ENCODE peak calls at places on chromosomes 7 and 10, in seven cellular contexts. L is cardiac muscle cell; J is sigmoid colon; T is brain microvascular endothelial cell; C is foreskin fibroblast; V is CD8-positive, alpha-beta T cell; H is neural crest cell. D is an unnamed sample.

GRCh38 chr7:114627231-114627630 is 212.6 kb downstream of the FOXP2 start:
- DNase-seq in C (no peak), T (no peak), L (no peak), J (no peak), H (no peak), V (no peak), D (no peak)

GRCh38 chr7:45869426-45869825 is 3.5 kb downstream of the CCDC201 start:
- DNase-seq in T (no peak), H (no peak), L (no peak), V (no peak), J (no peak), C (no peak), D (no peak)

GRCh38 chr10:14386202-14386593 is 55.5 kb upstream of the FRMD4A start:
- DNase-seq in J (no peak), T (peak; percentile 96), L (no peak), V (no peak), H (no peak), C (peak; percentile 85), D (peak; percentile 72)

GRCh38 chr10:86888585-86889381 is 68.6 kb downstream of the MMRN2 start:
- DNase-seq in V (no peak), L (peak; percentile 56), H (no peak), C (peak; percentile 55), J (no peak), T (peak; percentile 25), D (peak; percentile 13)

GRCh38 chr7:20114463-20114862 is 102.7 kb downstream of the MACC1 start:
- DNase-seq in J (no peak), H (no peak), L (no peak), C (no peak), T (peak; percentile 10), V (no peak), D (no peak)

GRCh38 chr7:32587431-32587948 is 92.2 kb downstream of the AVL9 start:
- DNase-seq in H (no peak), T (peak; percentile 90), V (no peak), C (peak; percentile 68), J (no peak), L (peak; percentile 23), D (peak; percentile 58)

GRCh38 chr7:16891874-16892620 is 10.3 kb upstream of the AGR3 start:
- DNase-seq in V (no peak), J (no peak), T (no peak), L (no peak), H (no peak), C (no peak), D (no peak)

GRCh38 chr10:91043173-91043910 is 122.5 kb upstream of the ANKRD1 start:
- DNase-seq in V (no peak), J (no peak), T (peak; percentile 40), L (peak; percentile 59), H (no peak), C (no peak), D (peak; percentile 57)

GRCh38 chr10:130726996-130727725 is 584.4 kb downstream of the TCERG1L start:
- DNase-seq in T (no peak), H (no peak), L (no peak), C (no peak), J (no peak), V (no peak), D (no peak)

GRCh38 chr7:28618383-28618782 is 206.1 kb downstream of the CREB5 start:
- DNase-seq in T (no peak), L (no peak), H (no peak), C (no peak), V (no peak), J (no peak), D (no peak)

GRCh38 chr10:74163313-74164068 is 12.5 kb downstream of the ADK start:
- DNase-seq in L (no peak), C (no peak), V (no peak), J (no peak), T (no peak), H (no peak), D (no peak)

GRCh38 chr7:18555120-18555519 is 59.6 kb downstream of the HDAC9 start:
- DNase-seq in C (no peak), T (no peak), L (no peak), H (no peak), V (no peak), J (no peak), D (no peak)

GRCh38 chr7:145398758-145399157 is 562.9 kb upstream of the TPK1 start:
- DNase-seq in V (no peak), T (no peak), C (no peak), J (no peak), H (no peak), L (no peak), D (peak; percentile 83)

GRCh38 chr10:80506189-80506575 is 31.5 kb upstream of the SH2D4B start:
- DNase-seq in C (peak; percentile 27), L (no peak), J (no peak), V (no peak), T (peak; percentile 79), H (no peak), D (peak; percentile 33)

GRCh38 chr7:128697301-128697905 is 25.3 kb downstream of the GARIN1A start:
- DNase-seq in T (peak; percentile 38), C (peak; percentile 47), H (peak; percentile 63), V (peak; percentile 21), L (peak; percentile 61), J (peak; percentile 71), D (peak; percentile 75)
- TF ChIP-seq CTCF in T (peak; percentile 72), C (peak; percentile 42), H (peak; percentile 52), V (no peak), L (peak; percentile 48), J (no peak), D (no peak)

DNA sequence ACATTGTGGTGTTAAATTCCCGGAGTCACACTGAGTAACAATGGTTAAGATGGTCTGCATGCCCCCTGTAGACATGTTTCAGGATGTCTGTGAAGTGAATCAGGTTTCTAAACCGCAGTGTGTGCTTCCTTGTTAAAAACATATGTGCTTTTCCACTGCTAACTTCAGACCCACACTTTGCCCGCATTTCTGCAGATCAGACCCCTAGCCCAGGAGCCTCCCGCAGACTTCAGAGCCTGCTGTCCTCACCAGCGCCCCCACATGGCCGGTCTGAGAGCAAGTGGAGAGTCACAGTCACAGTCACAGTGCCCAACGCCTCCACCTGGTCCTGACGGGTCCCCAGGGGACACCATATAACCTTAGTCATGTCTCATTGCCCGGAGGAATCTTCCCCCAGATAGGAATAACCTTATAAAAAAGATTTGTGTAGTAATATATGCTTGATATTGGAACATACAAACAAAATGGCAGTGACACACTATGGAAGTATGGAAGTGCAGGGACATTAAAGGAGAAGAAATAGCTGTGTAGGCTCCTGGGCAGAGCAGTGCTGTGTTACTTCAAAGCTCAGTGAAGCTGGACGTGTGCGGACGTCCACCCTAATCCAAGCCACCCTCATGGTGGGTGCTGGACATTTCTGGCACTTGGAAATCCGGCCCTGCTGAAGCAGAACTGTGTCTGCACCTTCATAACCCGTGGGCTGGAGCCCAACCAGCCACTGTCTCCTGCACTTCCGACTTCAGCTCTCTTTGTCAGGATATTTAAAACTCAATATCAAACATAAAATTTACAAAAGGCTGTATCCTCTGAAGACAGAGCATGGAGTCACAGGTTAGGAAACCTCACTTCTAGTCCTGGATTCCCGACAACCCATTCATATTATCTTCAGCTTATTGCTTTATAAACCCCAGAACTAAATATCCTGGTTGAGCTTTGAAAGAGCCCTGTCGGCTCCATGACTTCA is 29.0 kb downstream of the GSTO2 start:
- DNase-seq in V (peak; percentile 33), J (no peak), C (peak; percentile 65), L (peak; percentile 61), H (peak; percentile 37), T (peak; percentile 84), D (no peak)
- TF ChIP-seq CTCF in V (peak; percentile 30), J (no peak), C (peak; percentile 71), L (peak; percentile 74), H (peak; percentile 44), T (peak; percentile 93), D (peak; percentile 34)

GRCh38 chr7:36942062-36942461 is 217.8 kb upstream of the AOAH start:
- DNase-seq in L (no peak), C (no peak), V (no peak), H (no peak), T (no peak), J (no peak), D (no peak)

GRCh38 chr7:36942558-36943354 is 218.5 kb upstream of the AOAH start:
- DNase-seq in H (no peak), T (no peak), C (no peak), L (no peak), V (no peak), J (no peak), D (no peak)

GRCh38 chr7:36941359-36941758 is 217.1 kb upstream of the AOAH start:
- DNase-seq in C (no peak), L (no peak), V (no peak), H (no peak), J (no peak), T (no peak), D (no peak)

GRCh38 chr7:36939816-36940215 is 215.5 kb upstream of the AOAH start:
- DNase-seq in T (no peak), J (no peak), H (no peak), V (no peak), L (no peak), C (no peak), D (no peak)

DNA sequence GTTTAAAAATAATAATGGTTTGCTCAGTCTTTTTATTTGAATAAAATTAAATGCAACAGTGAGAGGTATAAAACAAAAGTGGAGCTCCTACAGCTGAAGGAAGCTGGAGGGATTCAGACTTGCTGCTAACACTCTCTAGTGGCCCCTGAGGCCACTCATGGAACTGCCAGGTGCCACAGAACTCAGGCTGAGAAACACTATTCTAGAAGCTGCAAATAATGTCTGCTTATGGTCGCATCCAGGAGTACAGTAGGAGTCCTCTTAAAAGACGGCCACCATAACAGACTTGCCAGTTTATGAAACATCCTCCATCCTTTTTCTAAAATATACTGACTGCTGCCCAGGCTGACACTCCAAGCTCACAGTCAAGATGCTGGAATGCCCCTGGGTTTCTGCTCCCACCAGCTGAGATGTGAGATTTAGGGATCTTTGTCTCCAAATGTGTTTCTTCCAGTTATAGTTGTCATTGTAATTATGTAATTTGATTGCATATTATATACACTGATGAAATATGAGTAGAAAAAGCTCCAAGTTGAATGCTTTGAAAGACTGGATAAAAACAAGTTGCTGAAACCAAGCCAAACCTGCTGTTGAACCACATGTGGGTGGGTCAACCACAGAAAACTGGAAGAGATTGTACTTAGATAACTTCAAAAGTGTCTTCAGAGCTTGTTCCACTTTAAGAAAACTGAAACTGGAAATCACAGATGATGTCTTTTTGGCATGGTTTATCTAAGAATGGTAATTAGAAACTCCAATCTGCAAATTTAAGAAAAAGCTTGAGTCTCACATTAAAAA is 213.7 kb upstream of the AOAH start:
- DNase-seq in H (no peak), J (no peak), V (no peak), L (no peak), C (no peak), T (no peak), D (no peak)
- TF ChIP-seq CTCF in H (peak; percentile 32), J (no peak), V (no peak), L (no peak), C (no peak), T (no peak), D (no peak)

GRCh38 chr10:127243490-127244272 is 47.3 kb upstream of the INSYN2A start:
- DNase-seq in T (peak; percentile 43), L (peak; percentile 64), V (peak; percentile 23), H (peak; percentile 58), C (peak; percentile 4), J (no peak), D (peak; percentile 54)
- TF ChIP-seq CTCF in T (peak; percentile 86), L (peak; percentile 75), V (no peak), H (peak; percentile 67), C (peak; percentile 76), J (no peak), D (peak; percentile 31)

GRCh38 chr10:95730233-95730632 is 25.7 kb upstream of the ENTPD1 start:
- DNase-seq in V (no peak), T (no peak), J (no peak), L (no peak), H (no peak), C (no peak), D (no peak)

GRCh38 chr10:95729323-95730055 is 26.5 kb upstream of the ENTPD1 start:
- DNase-seq in T (no peak), V (no peak), J (no peak), C (no peak), H (no peak), L (no peak), D (no peak)

GRCh38 chr10:95728535-95728934 is 27.4 kb upstream of the ENTPD1 start:
- DNase-seq in L (no peak), T (peak; percentile 18), H (no peak), C (peak; percentile 7), V (no peak), J (no peak), D (peak; percentile 36)
- TF ChIP-seq CTCF in L (no peak), T (no peak), H (no peak), C (no peak), V (no peak), J (no peak), D (no peak)

D was measured in MCF 10A.